ENCODE peak calls at places on chromosomes 7 and 10, in seven cellular contexts. P is body of pancreas, F is adrenal gland, D is NB4, B is prostate gland, M is IMR-90, T is transverse colon. K is an unnamed sample.

GRCh38 chr10:132792796-132793195 is 6.8 kb upstream of the NKX6-2 start:
- DNase-seq in M (no peak), T (no peak), D (no peak), P (no peak), F (no peak), B (no peak), K (no peak)

GRCh38 chr10:124308811-124309210 is 109.9 kb downstream of the OAT start:
- DNase-seq in D (no peak), M (no peak), T (no peak), P (no peak), F (peak), B (no peak), K (peak)

GRCh38 chr7:18859331-18859730 is 258.1 kb downstream of the TWIST1 start:
- DNase-seq in B (no peak), T (no peak), M (no peak), D (no peak), P (no peak), F (no peak), K (no peak)

GRCh38 chr10:97498076-97498840 is at the start of gene MMS19:
- DNase-seq in D (peak), B (peak), P (peak), T (peak), F (peak), M (peak), K (peak)

GRCh38 chr10:77836299-77836820 is 90.2 kb downstream of the DLG5 start:
- DNase-seq in T (peak), D (peak), M (peak), P (no peak), F (peak), B (peak), K (peak)

GRCh38 chr10:46231087-46231486 is 55.7 kb upstream of the ANTXRL start:
- DNase-seq in T (no peak), M (no peak), P (peak), D (no peak), F (peak), B (no peak), K (peak)

GRCh38 chr10:50422259-50422658 is 170.9 kb upstream of the ASAH2 start:
- DNase-seq in T (no peak), P (no peak), M (peak), F (no peak), D (no peak), B (no peak), K (no peak)

GRCh38 chr7:78225534-78225933 is 427.0 kb downstream of the PHTF2 start:
- DNase-seq in F (no peak), T (no peak), D (no peak), P (no peak), B (no peak), M (peak), K (no peak)

GRCh38 chr10:16916496-16916895 is 99.3 kb upstream of the RSU1 start:
- DNase-seq in B (no peak), P (no peak), M (no peak), F (no peak), T (no peak), D (no peak), K (no peak)

GRCh38 chr7:39510738-39511372 is 55.3 kb upstream of the YAE1 start:
- DNase-seq in M (peak), D (peak), T (no peak), B (no peak), F (no peak), P (no peak), K (no peak)

GRCh38 chr7:48090095-48090805 is 1.2 kb downstream of the UPP1 start:
- DNase-seq in B (no peak), M (peak), P (peak), T (peak), D (no peak), F (peak), K (no peak)

GRCh38 chr7:16465469-16466086 is at the start of gene SOSTDC1:
- DNase-seq in T (peak), B (peak), M (no peak), F (no peak), D (no peak), P (no peak), K (no peak)

GRCh38 chr7:151248191-151249033 is at the start of gene SMARCD3:
- DNase-seq in D (peak), T (peak), M (peak), B (peak), P (peak), F (peak), K (no peak)

GRCh38 chr10:113183543-113183942 is 233.5 kb downstream of the TCF7L2 start:
- DNase-seq in B (no peak), M (no peak), P (no peak), T (no peak), F (peak), D (no peak), K (no peak)

GRCh38 chr10:129031233-129032150 is 435.5 kb upstream of the MGMT start:
- DNase-seq in M (peak), F (peak), T (peak), D (peak), B (peak), P (peak), K (no peak)

GRCh38 chr7:26346611-26347200 is 55.0 kb downstream of the SNX10 start:
- DNase-seq in D (no peak), F (no peak), B (peak), M (peak), P (no peak), T (peak), K (no peak)

GRCh38 chr10:61760943-61761824 is 98.5 kb downstream of the CABCOCO1 start:
- DNase-seq in B (no peak), D (no peak), F (no peak), T (peak), M (peak), P (no peak), K (no peak)

GRCh38 chr10:90718185-90718584 is 139.7 kb downstream of the HTR7 start:
- DNase-seq in B (no peak), P (no peak), M (no peak), T (no peak), D (no peak), F (no peak), K (no peak)

GRCh38 chr10:120456626-120457430 is at the start of gene PLPP4:
- DNase-seq in T (no peak), D (no peak), P (peak), B (no peak), M (no peak), F (peak), K (no peak)

GRCh38 chr10:93199221-93199681 is 125.6 kb downstream of the CYP26A1 start:
- DNase-seq in F (peak), T (peak), B (peak), P (peak), M (peak), D (peak), K (peak)

GRCh38 chr7:78420001-78420400 is 621.4 kb downstream of the PHTF2 start:
- DNase-seq in B (no peak), M (no peak), T (no peak), D (no peak), F (no peak), P (no peak), K (no peak)

GRCh38 chr7:36415104-36415503 is 25.4 kb downstream of the ANLN start:
- DNase-seq in M (no peak), T (no peak), F (no peak), P (no peak), B (no peak), D (no peak), K (no peak)

GRCh38 chr10:78236416-78237015 is 202.9 kb downstream of the RPS24 start:
- DNase-seq in B (no peak), P (no peak), D (no peak), M (no peak), T (no peak), F (no peak), K (no peak)

GRCh38 chr10:113329121-113329596 is 223.7 kb upstream of the HABP2 start:
- DNase-seq in F (no peak), T (no peak), D (no peak), P (no peak), M (peak), B (no peak), K (no peak)

GRCh38 chr7:65980478-65981250 is 1.3 kb downstream of the GUSB start:
- DNase-seq in T (peak), D (peak), F (peak), B (no peak), P (no peak), M (no peak), K (peak)

GRCh38 chr7:1352656-1353286 is 106.5 kb downstream of the MICALL2 start:
- DNase-seq in P (no peak), T (no peak), B (no peak), M (no peak), F (no peak), D (no peak), K (no peak)

DNA sequence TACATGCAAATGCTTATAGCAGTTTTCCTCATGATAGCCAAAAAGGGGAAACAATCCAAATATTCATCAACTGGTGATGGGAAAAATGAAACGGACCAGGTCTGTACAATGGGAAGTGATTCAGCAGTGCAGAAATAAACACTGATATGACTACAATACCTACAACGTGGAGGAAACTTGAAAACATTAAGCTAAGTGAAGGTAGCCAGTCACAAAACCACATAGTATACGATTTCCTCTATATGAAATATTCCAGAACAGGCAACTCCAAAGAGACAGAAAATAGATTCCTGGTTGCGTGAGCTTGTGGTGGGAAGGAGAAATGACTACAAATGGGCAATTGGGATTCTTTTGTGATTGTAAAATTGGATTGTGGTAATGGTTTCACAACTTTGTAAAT is 263.1 kb upstream of the PITRM1 start:
- DNase-seq in T (no peak), F (no peak), P (no peak), M (peak), D (no peak), B (no peak), K (no peak)
- TF ChIP-seq CTCF in T (no peak), F (no peak), P (no peak), M (no peak), D (no peak), B (no peak), K (no peak)

DNA sequence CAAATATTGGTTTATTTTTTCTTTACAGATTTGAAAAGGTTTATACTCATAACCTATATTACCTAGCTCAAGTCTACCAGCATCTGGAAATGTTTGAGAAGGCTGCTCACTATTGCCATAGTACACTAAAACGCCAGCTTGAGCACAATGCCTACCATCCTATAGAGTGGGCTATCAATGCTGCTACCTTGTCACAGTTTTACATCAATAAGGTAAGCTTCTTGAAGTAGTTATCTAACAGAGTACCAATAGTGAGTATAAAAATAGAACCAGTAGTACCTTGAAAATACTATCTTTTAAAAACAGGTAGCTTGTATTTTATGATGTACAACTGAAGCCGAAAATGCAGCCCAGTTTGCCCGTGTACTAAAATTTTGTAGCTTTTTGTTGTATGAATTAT is 17.1 kb downstream of the KIFBP start:
- DNase-seq in B (no peak), M (no peak), F (no peak), T (no peak), P (no peak), D (no peak), K (no peak)
- TF ChIP-seq POLR2A in B (no peak), M (no peak), F (no peak), T (no peak), P (no peak), D (no peak), K (no peak)

DNA sequence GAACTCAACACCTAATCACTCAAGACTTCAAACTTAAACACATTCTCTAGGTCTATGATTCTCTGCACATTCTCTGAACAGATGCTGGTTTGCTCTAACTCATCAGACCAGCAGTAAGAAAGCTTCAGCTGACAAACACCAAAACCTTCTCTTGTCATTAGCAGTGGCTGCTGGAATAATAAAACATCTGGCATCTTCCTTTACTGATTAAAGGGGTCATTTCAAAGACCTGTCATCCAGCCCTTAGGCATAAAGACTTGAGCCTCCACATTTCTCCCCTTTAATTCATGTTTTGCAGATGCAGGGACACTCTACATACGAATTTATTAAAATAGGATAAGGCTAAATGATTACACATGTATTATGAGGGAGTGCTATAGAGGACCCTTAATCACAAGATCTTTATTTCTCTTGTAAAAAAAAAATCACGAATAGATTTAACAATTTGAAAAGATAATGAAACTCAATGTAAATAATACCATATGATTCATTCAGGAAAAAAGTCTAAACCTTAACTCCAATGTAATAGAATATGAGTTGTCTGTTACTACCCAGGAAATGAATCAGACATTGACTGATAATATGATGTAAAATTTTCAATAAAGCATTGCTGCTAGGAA is 152.4 kb upstream of the GNAI1 start:
- DNase-seq in B (no peak), P (no peak), T (no peak), M (peak), F (no peak), D (no peak), K (no peak)
- TF ChIP-seq CTCF in B (no peak), P (no peak), T (no peak), M (no peak), F (no peak), D (no peak), K (no peak)

GRCh38 chr7:22576941-22577927 is 77.2 kb upstream of the STEAP1B start:
- DNase-seq in T (no peak), F (no peak), P (peak), D (peak), B (peak), M (peak), K (peak)
- TF ChIP-seq POLR2A in T (no peak), F (no peak), P (no peak), D (no peak), B (no peak), M (no peak), K (no peak)

GRCh38 chr7:93175219-93175618 is 27.0 kb upstream of the SAMD9L start:
- DNase-seq in T (no peak), P (no peak), M (no peak), D (no peak), B (no peak), F (no peak), K (no peak)
- TF ChIP-seq CTCF in T (no peak), P (no peak), M (no peak), D (no peak), B (no peak), F (no peak), K (no peak)

GRCh38 chr10:5945561-5946418 is 31.6 kb downstream of the IL15RA start:
- DNase-seq in D (peak), M (peak), B (peak), F (peak), P (no peak), T (peak), K (peak)
- TF ChIP-seq POLR2A in D (no peak), M (peak), B (no peak), F (no peak), P (peak), T (peak), K (no peak)

DNA sequence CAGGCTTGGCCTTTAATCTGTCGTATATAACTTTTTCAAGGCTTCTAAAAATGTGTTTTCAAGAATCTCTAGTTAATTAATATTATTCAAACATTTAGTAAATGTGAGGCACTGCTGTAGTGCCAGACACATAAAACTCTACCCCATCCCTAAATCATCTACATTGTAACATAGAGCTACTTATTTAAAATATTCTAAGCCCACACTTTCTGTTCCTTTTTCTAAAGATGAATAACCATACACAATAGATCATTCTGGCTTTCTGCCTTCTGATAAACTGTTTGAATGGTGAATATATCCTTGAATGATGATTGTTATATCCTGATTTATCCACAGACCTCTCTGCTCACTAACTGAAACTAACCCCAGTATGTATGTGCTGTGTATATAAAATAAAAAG is 41.4 kb downstream of the BRAF start:
- DNase-seq in B (no peak), D (no peak), F (no peak), P (no peak), T (no peak), M (no peak), K (no peak)
- TF ChIP-seq CTCF in B (no peak), D (no peak), F (no peak), P (no peak), T (no peak), M (no peak), K (no peak)